ENCODE peak calls at places on chromosomes 16 and 17, in four cellular contexts. E is substantia nigra; C is left cardiac atrium; Q is activated CD4-positive, alpha-beta memory T cell treated with anti-CD3 and anti-CD28 coated beads for 36 hours. O is an unnamed sample.

GRCh38 chr17:55607736-55608341 is 96.6 kb upstream of the SMIM36 start:
- DNase-seq in E (no peak), Q (no peak), C (peak; percentile 82), O (peak; percentile 40)

GRCh38 chr16:30914849-30915248 is 8.5 kb upstream of the FBXL19 start:
- DNase-seq in C (no peak), Q (no peak), E (no peak), O (no peak)

GRCh38 chr17:17805575-17805974 is 31.2 kb downstream of the SREBF1 start:
- DNase-seq in Q (no peak), C (peak; percentile 48), E (no peak), O (peak; percentile 42)

GRCh38 chr16:23342083-23342640 is 40.1 kb downstream of the SCNN1B start:
- DNase-seq in Q (no peak), C (no peak), E (no peak), O (no peak)

GRCh38 chr17:10772425-10773380 is 31.2 kb downstream of the TMEM238L start:
- DNase-seq in E (no peak), C (no peak), Q (peak; percentile 60), O (no peak)

GRCh38 chr17:33667052-33667509 is 374.0 kb upstream of the ASIC2 start:
- DNase-seq in E (no peak), Q (peak; percentile 51), C (no peak), O (no peak)

GRCh38 chr17:40545660-40546059 is 19.6 kb downstream of the CCR7 start:
- DNase-seq in C (peak; percentile 15), Q (no peak), E (no peak), O (no peak)

GRCh38 chr16:49457196-49457595 is 83.6 kb downstream of the C16orf78 start:
- DNase-seq in Q (no peak), C (no peak), E (no peak), O (no peak)

GRCh38 chr17:40517981-40518380 is 16.6 kb upstream of the TNS4 start:
- DNase-seq in Q (no peak), C (no peak), E (no peak), O (no peak)

GRCh38 chr16:22353188-22353919 is 21.1 kb downstream of the CDR2 start:
- DNase-seq in Q (no peak), E (no peak), C (no peak), O (no peak)

GRCh38 chr16:81576696-81577095 is 132.1 kb downstream of the CMIP start:
- DNase-seq in Q (no peak), C (no peak), E (no peak), O (no peak)

GRCh38 chr16:4317471-4318170 is 1.8 kb downstream of the GLIS2 start:
- DNase-seq in C (peak; percentile 62), Q (no peak), E (no peak), O (no peak)

GRCh38 chr16:945271-946047 is 25.3 kb downstream of the LMF1 start:
- DNase-seq in E (no peak), Q (no peak), C (no peak), O (no peak)

GRCh38 chr17:74960739-74961342 is 11.7 kb downstream of the HID1 start:
- DNase-seq in E (no peak), Q (peak; percentile 78), C (no peak), O (no peak)

GRCh38 chr17:59491353-59492090 is 73.9 kb upstream of the DHX40 start:
- DNase-seq in E (no peak), C (no peak), Q (no peak), O (no peak)

GRCh38 chr17:53949473-53950090 is 126.9 kb downstream of the KIF2B start:
- DNase-seq in E (no peak), C (no peak), Q (no peak), O (no peak)

GRCh38 chr17:69654981-69655581 is 240.6 kb downstream of the MAP2K6 start:
- DNase-seq in Q (no peak), E (no peak), C (no peak), O (no peak)

GRCh38 chr16:50284131-50284911 is 18.0 kb downstream of the ADCY7 start:
- DNase-seq in Q (no peak), E (no peak), C (peak; percentile 54), O (peak; percentile 34)

GRCh38 chr16:85451646-85452363 is 161.3 kb upstream of the GSE1 start:
- DNase-seq in C (no peak), E (no peak), Q (no peak), O (no peak)

GRCh38 chr16:87169509-87169985 is 147.6 kb downstream of the C16orf95 start:
- DNase-seq in Q (no peak), E (no peak), C (no peak), O (no peak)

GRCh38 chr17:8133398-8133797 is 9.5 kb upstream of the HES7 start:
- DNase-seq in C (no peak), Q (no peak), E (no peak), O (no peak)

GRCh38 chr17:12510535-12510934 is 155.2 kb upstream of the MYOCD start:
- DNase-seq in C (no peak), Q (no peak), E (no peak), O (no peak)

GRCh38 chr16:88528902-88529318 is 41.3 kb upstream of the ZC3H18 start:
- DNase-seq in E (no peak), C (no peak), Q (no peak), O (no peak)

GRCh38 chr17:44464037-44464436 is 39.2 kb downstream of the GPATCH8 start:
- DNase-seq in E (no peak), Q (no peak), C (no peak), O (no peak)

GRCh38 chr16:23509763-23510153 is 536 bp downstream of the GGA2 start:
- DNase-seq in E (no peak), C (peak; percentile 40), Q (peak; percentile 33), O (peak; percentile 37)

GRCh38 chr17:6303664-6304063 is 131.3 kb downstream of the AIPL1 start:
- DNase-seq in C (peak; percentile 31), E (no peak), Q (peak; percentile 25), O (peak; percentile 16)

GRCh38 chr16:2156849-2157224 is 1.3 kb downstream of the TRAF7 start:
- DNase-seq in E (no peak), Q (no peak), C (no peak), O (no peak)

GRCh38 chr17:2295575-2295974 is 8.0 kb downstream of the SMG6 start:
- DNase-seq in C (no peak), Q (peak; percentile 25), E (no peak), O (no peak)

GRCh38 chr16:87826798-87827587 is 42.3 kb downstream of the SLC7A5 start:
- DNase-seq in E (no peak), C (no peak), Q (peak; percentile 25), O (no peak)

GRCh38 chr17:75983501-75984181 is 4.6 kb downstream of the TEN1 start:
- DNase-seq in E (no peak), C (peak; percentile 51), Q (no peak), O (no peak)

GRCh38 chr16:31107465-31107867 is 720 bp upstream of the BCKDK start:
- DNase-seq in Q (peak; percentile 76), C (no peak), E (no peak), O (no peak)

GRCh38 chr17:79743614-79744013 is 12.9 kb downstream of the ENPP7 start:
- DNase-seq in E (no peak), C (no peak), Q (no peak), O (no peak)

GRCh38 chr16:53664724-53665345 is 38.8 kb downstream of the RPGRIP1L start:
- DNase-seq in Q (peak; percentile 53), E (no peak), C (no peak), O (peak; percentile 3)

GRCh38 chr17:41864498-41864836 is 756 bp downstream of the KLHL11 start:
- DNase-seq in Q (no peak), C (no peak), E (no peak), O (no peak)

GRCh38 chr16:27154573-27155521 is 48.5 kb upstream of the KDM8 start:
- DNase-seq in Q (peak; percentile 78), C (peak; percentile 55), E (no peak), O (peak; percentile 51)

GRCh38 chr17:71063559-71063958 is 894.2 kb downstream of the KCNJ2 start:
- DNase-seq in C (no peak), Q (no peak), E (no peak), O (no peak)

GRCh38 chr17:78132086-78132676 is 1.6 kb downstream of the TMC8 start:
- DNase-seq in E (no peak), C (peak; percentile 35), Q (peak; percentile 78), O (peak; percentile 44)

GRCh38 chr17:40452921-40453378 is 9.7 kb downstream of the IGFBP4 start:
- DNase-seq in C (no peak), Q (no peak), E (no peak), O (no peak)

O was measured in heart right ventricle.